ENCODE peak calls at places on chromosomes 3 and 15, in four cellular contexts. One of them, this sample, is unnamed.
A peak's percentile ranks its signal among the peaks of the same experiment; 100 is the strongest.

GRCh38 chr3:112604536-112604935 is 36.4 kb downstream of the CCDC80 start:
- DNase-seq in WTC11: no peak
- DNase-seq in K562: no peak
- DNase-seq in GM12878: no peak
- DNase-seq in this sample: no peak

GRCh38 chr3:157408499-157409149 is 28.0 kb upstream of the PTX3 start:
- DNase-seq in WTC11: no peak
- DNase-seq in K562: no peak
- DNase-seq in GM12878: no peak
- DNase-seq in this sample: no peak

GRCh38 chr15:93038064-93038705 is 50.8 kb downstream of the RGMA start:
- DNase-seq in WTC11: no peak
- DNase-seq in K562: no peak
- DNase-seq in GM12878: no peak
- DNase-seq in this sample: no peak

GRCh38 chr15:81117136-81117535 is 16.9 kb upstream of the CFAP161 start:
- DNase-seq in WTC11: no peak
- DNase-seq in K562: no peak
- DNase-seq in GM12878: no peak
- DNase-seq in this sample: no peak

GRCh38 chr3:133756716-133757694 is 10.8 kb downstream of the TF start:
- DNase-seq in WTC11: no peak
- DNase-seq in K562: no peak
- DNase-seq in GM12878: no peak
- DNase-seq in this sample: no peak

GRCh38 chr15:68408526-68408925 is 23.4 kb downstream of the ITGA11 start:
- DNase-seq in WTC11: no peak
- DNase-seq in K562: no peak
- DNase-seq in GM12878: no peak
- DNase-seq in this sample: no peak

GRCh38 chr15:63135804-63136203 is 14.1 kb downstream of the LACTB start:
- DNase-seq in WTC11: no peak
- DNase-seq in K562: no peak
- DNase-seq in GM12878: no peak
- DNase-seq in this sample: no peak

GRCh38 chr3:110419096-110419495 is 652.5 kb upstream of the NECTIN3 start:
- DNase-seq in WTC11: no peak
- DNase-seq in K562: peak; percentile 2
- DNase-seq in GM12878: no peak
- DNase-seq in this sample: no peak

GRCh38 chr15:67120839-67121540 is 55.6 kb downstream of the SMAD3 start:
- DNase-seq in WTC11: peak; percentile 31
- DNase-seq in K562: peak; percentile 47
- DNase-seq in GM12878: peak; percentile 51
- DNase-seq in this sample: no peak

GRCh38 chr3:183188895-183189462 is 26.4 kb upstream of the LAMP3 start:
- DNase-seq in WTC11: peak; percentile 77
- DNase-seq in K562: peak; percentile 72
- DNase-seq in GM12878: no peak
- DNase-seq in this sample: peak; percentile 10

GRCh38 chr15:62067448-62068044 is 769 bp downstream of the C2CD4A start:
- DNase-seq in WTC11: peak; percentile 51
- DNase-seq in K562: no peak
- DNase-seq in GM12878: no peak
- DNase-seq in this sample: no peak

GRCh38 chr3:140822381-140823047 is 119.1 kb upstream of the SLC25A36 start:
- DNase-seq in WTC11: no peak
- DNase-seq in K562: no peak
- DNase-seq in GM12878: no peak
- DNase-seq in this sample: peak; percentile 27

GRCh38 chr3:141796436-141797166 is 33.4 kb downstream of the GRK7 start:
- DNase-seq in WTC11: no peak
- DNase-seq in K562: no peak
- DNase-seq in GM12878: peak; percentile 63
- DNase-seq in this sample: no peak

GRCh38 chr15:92952451-92952850 is 52.3 kb downstream of the CHD2 start:
- DNase-seq in WTC11: no peak
- DNase-seq in K562: no peak
- DNase-seq in GM12878: no peak
- DNase-seq in this sample: no peak

GRCh38 chr15:77094397-77095030 is 23.6 kb upstream of the TSPAN3 start:
- DNase-seq in WTC11: peak; percentile 65
- DNase-seq in K562: peak; percentile 42
- DNase-seq in GM12878: no peak
- DNase-seq in this sample: no peak

GRCh38 chr3:179321585-179322322 is 1.1 kb upstream of the ZNF639 start:
- DNase-seq in WTC11: peak; percentile 25
- DNase-seq in K562: peak; percentile 71
- DNase-seq in GM12878: no peak
- DNase-seq in this sample: peak; percentile 29

GRCh38 chr3:169812124-169812843 is 386 bp upstream of the LRRIQ4 start:
- DNase-seq in WTC11: peak; percentile 69
- DNase-seq in K562: no peak
- DNase-seq in GM12878: peak; percentile 5
- DNase-seq in this sample: no peak

GRCh38 chr3:61765109-61765876 is 203.9 kb downstream of the PTPRG start:
- DNase-seq in WTC11: no peak
- DNase-seq in K562: no peak
- DNase-seq in GM12878: no peak
- DNase-seq in this sample: no peak

GRCh38 chr3:190444576-190445145 is 5.0 kb downstream of the TMEM207 start:
- DNase-seq in WTC11: no peak
- DNase-seq in K562: no peak
- DNase-seq in GM12878: no peak
- DNase-seq in this sample: no peak

GRCh38 chr3:160355826-160356225 is 43.2 kb downstream of the IFT80 start:
- DNase-seq in WTC11: no peak
- DNase-seq in K562: no peak
- DNase-seq in GM12878: no peak
- DNase-seq in this sample: no peak

GRCh38 chr3:107392549-107393165 is 15.4 kb downstream of the CCDC54 start:
- DNase-seq in WTC11: no peak
- DNase-seq in K562: no peak
- DNase-seq in GM12878: no peak
- DNase-seq in this sample: no peak

GRCh38 chr3:5057857-5058324 is 64.2 kb upstream of the ARL8B start:
- DNase-seq in WTC11: peak; percentile 35
- DNase-seq in K562: peak; percentile 93
- DNase-seq in GM12878: peak; percentile 75
- DNase-seq in this sample: peak; percentile 60

GRCh38 chr3:11803977-11804903 is 42.4 kb downstream of the TAMM41 start:
- DNase-seq in WTC11: peak; percentile 28
- DNase-seq in K562: peak; percentile 56
- DNase-seq in GM12878: no peak
- DNase-seq in this sample: peak; percentile 51

GRCh38 chr3:179304605-179305004 is 18.2 kb upstream of the ZNF639 start:
- DNase-seq in WTC11: no peak
- DNase-seq in K562: peak; percentile 50
- DNase-seq in GM12878: no peak
- DNase-seq in this sample: no peak

GRCh38 chr3:63809607-63810006 is 9.5 kb upstream of the C3orf49 start:
- DNase-seq in WTC11: no peak
- DNase-seq in K562: no peak
- DNase-seq in GM12878: no peak
- DNase-seq in this sample: peak; percentile 80

GRCh38 chr15:86231864-86232801 is 152.5 kb downstream of the AGBL1 start:
- DNase-seq in WTC11: peak; percentile 67
- DNase-seq in K562: peak; percentile 5
- DNase-seq in GM12878: no peak
- DNase-seq in this sample: peak; percentile 12

GRCh38 chr3:124057453-124057852 is 65.5 kb upstream of the ROPN1 start:
- DNase-seq in WTC11: no peak
- DNase-seq in K562: no peak
- DNase-seq in GM12878: no peak
- DNase-seq in this sample: no peak

GRCh38 chr3:182760576-182761164 is 32.6 kb upstream of the ATP11B start:
- DNase-seq in WTC11: no peak
- DNase-seq in K562: peak; percentile 71
- DNase-seq in GM12878: no peak
- DNase-seq in this sample: peak; percentile 6

GRCh38 chr15:69648775-69649735 is 196.4 kb downstream of the RPLP1 start:
- DNase-seq in WTC11: peak; percentile 64
- DNase-seq in K562: no peak
- DNase-seq in GM12878: no peak
- DNase-seq in this sample: no peak

GRCh38 chr15:90813796-90814192 is 54.6 kb upstream of the FURIN start:
- DNase-seq in WTC11: no peak
- DNase-seq in K562: no peak
- DNase-seq in GM12878: no peak
- DNase-seq in this sample: no peak

GRCh38 chr15:71397377-71397776 is 282.1 kb downstream of the THSD4 start:
- DNase-seq in WTC11: no peak
- DNase-seq in K562: no peak
- DNase-seq in GM12878: no peak
- DNase-seq in this sample: no peak

GRCh38 chr3:158794936-158795518 is 6.8 kb upstream of the MFSD1 start:
- DNase-seq in WTC11: no peak
- DNase-seq in K562: peak; percentile 66
- DNase-seq in GM12878: no peak
- DNase-seq in this sample: peak; percentile 32

GRCh38 chr3:181855825-181856224 is 144.1 kb downstream of the SOX2 start:
- DNase-seq in WTC11: no peak
- DNase-seq in K562: no peak
- DNase-seq in GM12878: no peak
- DNase-seq in this sample: no peak

GRCh38 chr3:64743166-64743565 is 55.4 kb upstream of the ADAMTS9 start:
- DNase-seq in WTC11: no peak
- DNase-seq in K562: no peak
- DNase-seq in GM12878: no peak
- DNase-seq in this sample: no peak

GRCh38 chr3:126181398-126181725 is 976 bp upstream of the ALDH1L1 start:
- DNase-seq in WTC11: no peak
- DNase-seq in K562: no peak
- DNase-seq in GM12878: no peak
- DNase-seq in this sample: no peak

GRCh38 chr3:16056210-16056607 is 118.3 kb upstream of the GALNT15 start:
- DNase-seq in WTC11: no peak
- DNase-seq in K562: no peak
- DNase-seq in GM12878: no peak
- DNase-seq in this sample: no peak

GRCh38 chr3:111956995-111957736 is 21.7 kb upstream of the ABHD10 start:
- DNase-seq in WTC11: no peak
- DNase-seq in K562: no peak
- DNase-seq in GM12878: no peak
- DNase-seq in this sample: no peak

GRCh38 chr3:127787556-127787955 is 34.8 kb downstream of the MGLL start:
- DNase-seq in WTC11: no peak
- DNase-seq in K562: no peak
- DNase-seq in GM12878: no peak
- DNase-seq in this sample: no peak

GRCh38 chr3:190385835-190386688 is 1.9 kb upstream of the CLDN16 start:
- DNase-seq in WTC11: no peak
- DNase-seq in K562: no peak
- DNase-seq in GM12878: no peak
- DNase-seq in this sample: peak; percentile 53

GRCh38 chr3:36875397-36875796 is 69.5 kb downstream of the TRANK1 start:
- DNase-seq in WTC11: no peak
- DNase-seq in K562: no peak
- DNase-seq in GM12878: no peak
- DNase-seq in this sample: no peak
- TF ChIP-seq USF2 in WTC11: no peak
- TF ChIP-seq USF2 in K562: no peak
- TF ChIP-seq USF2 in GM12878: no peak
- TF ChIP-seq USF2 in this sample: no peak

DNA sequence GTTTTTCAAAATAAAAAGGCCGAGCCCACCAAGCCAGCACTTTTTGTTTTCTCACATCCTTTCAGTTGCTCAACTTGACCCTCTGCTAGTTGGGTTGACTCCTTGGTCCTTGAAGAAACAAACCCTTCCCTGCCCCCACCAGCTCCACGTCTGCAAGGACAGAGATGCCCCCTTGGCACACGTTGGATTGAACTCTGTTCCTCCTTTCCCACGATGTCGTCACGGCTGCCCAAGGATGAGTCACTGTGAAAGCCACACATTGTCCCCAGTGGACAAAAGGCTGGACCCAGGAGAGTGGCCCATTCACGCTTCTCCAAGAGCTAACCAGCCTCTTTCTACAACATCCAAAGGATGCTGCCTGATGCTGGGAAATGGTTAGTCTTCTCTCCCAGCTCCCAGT is 43.0 kb upstream of the SPATA12 start:
- DNase-seq in WTC11: no peak
- DNase-seq in K562: no peak
- DNase-seq in GM12878: no peak
- DNase-seq in this sample: peak; percentile 24
- TF ChIP-seq ETV6 in WTC11: no peak
- TF ChIP-seq ETV6 in K562: no peak
- TF ChIP-seq ETV6 in GM12878: no peak
- TF ChIP-seq ETV6 in this sample: no peak

GRCh38 chr3:151777880-151778279 is 36.0 kb upstream of the AADAC start:
- DNase-seq in WTC11: no peak
- DNase-seq in K562: no peak
- DNase-seq in GM12878: no peak
- DNase-seq in this sample: no peak
- TF ChIP-seq USF2 in WTC11: no peak
- TF ChIP-seq USF2 in K562: no peak
- TF ChIP-seq USF2 in GM12878: no peak
- TF ChIP-seq USF2 in this sample: no peak

GRCh38 chr3:106032479-106032878 is 163.7 kb upstream of the CBLB start:
- DNase-seq in WTC11: no peak
- DNase-seq in K562: no peak
- DNase-seq in GM12878: no peak
- DNase-seq in this sample: no peak

GRCh38 chr3:106030620-106030945 is 161.8 kb upstream of the CBLB start:
- DNase-seq in WTC11: no peak
- DNase-seq in K562: no peak
- DNase-seq in GM12878: no peak
- DNase-seq in this sample: no peak

GRCh38 chr3:106034313-106034712 is 165.5 kb upstream of the CBLB start:
- DNase-seq in WTC11: no peak
- DNase-seq in K562: no peak
- DNase-seq in GM12878: no peak
- DNase-seq in this sample: no peak

GRCh38 chr3:106033654-106034053 is 164.8 kb upstream of the CBLB start:
- DNase-seq in WTC11: no peak
- DNase-seq in K562: no peak
- DNase-seq in GM12878: no peak
- DNase-seq in this sample: no peak

GRCh38 chr3:106029941-106030619 is 161.3 kb upstream of the CBLB start:
- DNase-seq in WTC11: no peak
- DNase-seq in K562: no peak
- DNase-seq in GM12878: no peak
- DNase-seq in this sample: no peak
- TF ChIP-seq ETV6 in WTC11: no peak
- TF ChIP-seq ETV6 in K562: no peak
- TF ChIP-seq ETV6 in GM12878: no peak
- TF ChIP-seq ETV6 in this sample: no peak

This sample was measured in HepG2.